ENCODE peak calls at places on chromosome 10, in four cellular contexts. H is CD4-positive, alpha-beta T cell; B is body of pancreas; E is psoas muscle. I is an unnamed sample.

GRCh38 chr10:8088504-8088903 is 34.0 kb downstream of the GATA3 start:
- DNase-seq in H (no peak), B (no peak), E (no peak), I (no peak)

GRCh38 chr10:24603333-24603732 is 120.4 kb downstream of the ARHGAP21 start:
- DNase-seq in H (no peak), B (no peak), E (no peak), I (no peak)

GRCh38 chr10:85459906-85460305 is 906.7 kb downstream of the GRID1 start:
- DNase-seq in H (no peak), B (no peak), E (no peak), I (no peak)

GRCh38 chr10:119859422-119860258 is 13.0 kb downstream of the MCMBP start:
- DNase-seq in H (no peak), B (no peak), E (no peak), I (no peak)

GRCh38 chr10:120575411-120575810 is 118.4 kb downstream of the PLPP4 start:
- DNase-seq in H (no peak), B (no peak), E (no peak), I (no peak)

GRCh38 chr10:48307584-48307983 is 1.1 kb downstream of the MAPK8 start:
- DNase-seq in H (no peak), B (no peak), E (no peak), I (no peak)

GRCh38 chr10:114552050-114552449 is 106.0 kb downstream of the ABLIM1 start:
- DNase-seq in H (no peak), B (no peak), E (no peak), I (no peak)

GRCh38 chr10:68516766-68517165 is 10.6 kb downstream of the SLC25A16 start:
- DNase-seq in H (no peak), B (no peak), E (no peak), I (no peak)

GRCh38 chr10:113126506-113127192 is 176.6 kb downstream of the TCF7L2 start:
- DNase-seq in H (peak), B (peak), E (peak), I (peak)

GRCh38 chr10:102868976-102869289 is 337 bp upstream of the AS3MT start:
- DNase-seq in H (no peak), B (no peak), E (no peak), I (no peak)

GRCh38 chr10:126439947-126440346 is 51.7 kb upstream of the ADAM12 start:
- DNase-seq in H (no peak), B (no peak), E (no peak), I (no peak)

GRCh38 chr10:121771957-121772356 is 155.9 kb downstream of the ATE1 start:
- DNase-seq in H (no peak), B (no peak), E (no peak), I (no peak)

GRCh38 chr10:125824736-125825135 is 1.4 kb downstream of the BCCIP start:
- DNase-seq in H (no peak), B (no peak), E (no peak), I (no peak)

GRCh38 chr10:58266003-58266825 is 1.5 kb downstream of the IPMK start:
- DNase-seq in H (no peak), B (peak), E (no peak), I (no peak)

GRCh38 chr10:43076311-43076875 is 476 bp upstream of the RET start:
- DNase-seq in H (no peak), B (no peak), E (peak), I (no peak)

GRCh38 chr10:11563936-11564335 is 47.5 kb downstream of the USP6NL start:
- DNase-seq in H (no peak), B (no peak), E (no peak), I (no peak)

GRCh38 chr10:23171232-23171876 is 20.8 kb upstream of the PTF1A start:
- DNase-seq in H (no peak), B (peak), E (no peak), I (no peak)

GRCh38 chr10:30043476-30044270 is 15.7 kb downstream of the JCAD start:
- DNase-seq in H (no peak), B (no peak), E (no peak), I (no peak)

GRCh38 chr10:22631646-22632278 is 82.6 kb downstream of the PIP4K2A start:
- DNase-seq in H (no peak), B (no peak), E (no peak), I (peak)

GRCh38 chr10:24851595-24851994 is 100.8 kb downstream of the PRTFDC1 start:
- DNase-seq in H (no peak), B (peak), E (no peak), I (no peak)

GRCh38 chr10:18000601-18001000 is 48.9 kb downstream of the SLC39A12 start:
- DNase-seq in H (no peak), B (no peak), E (no peak), I (no peak)

GRCh38 chr10:86413046-86413728 is 46.6 kb upstream of the GRID1 start:
- DNase-seq in H (no peak), B (no peak), E (no peak), I (no peak)

GRCh38 chr10:131162866-131163265 is 148.7 kb downstream of the TCERG1L start:
- DNase-seq in H (no peak), B (no peak), E (no peak), I (no peak)

GRCh38 chr10:61973169-61973568 is 71.7 kb downstream of the ARID5B start:
- DNase-seq in H (no peak), B (no peak), E (no peak), I (no peak)
- H3K27ac ChIP-seq in H (no peak), B (no peak), E (peak), I (peak)

GRCh38 chr10:128160335-128160734 is 34.1 kb upstream of the MKI67 start:
- DNase-seq in H (no peak), B (no peak), E (no peak), I (no peak)

GRCh38 chr10:128161031-128161430 is 34.8 kb upstream of the MKI67 start:
- DNase-seq in H (no peak), B (no peak), E (no peak), I (no peak)

GRCh38 chr10:128163701-128164100 is 37.5 kb upstream of the MKI67 start:
- DNase-seq in H (no peak), B (no peak), E (no peak), I (no peak)

GRCh38 chr10:128165536-128165935 is 39.3 kb upstream of the MKI67 start:
- DNase-seq in H (no peak), B (no peak), E (no peak), I (no peak)
- H3K27ac ChIP-seq in H (no peak), B (no peak), E (no peak), I (no peak)

GRCh38 chr10:27816305-27816704 is 70.7 kb upstream of the MKX start:
- DNase-seq in H (no peak), B (no peak), E (no peak), I (no peak)

GRCh38 chr10:27822286-27822685 is 76.7 kb upstream of the MKX start:
- DNase-seq in H (no peak), B (no peak), E (no peak), I (no peak)

GRCh38 chr10:27820637-27821036 is 75.0 kb upstream of the MKX start:
- DNase-seq in H (no peak), B (no peak), E (no peak), I (no peak)

GRCh38 chr10:27815846-27816245 is 70.2 kb upstream of the MKX start:
- DNase-seq in H (no peak), B (no peak), E (no peak), I (no peak)

DNA sequence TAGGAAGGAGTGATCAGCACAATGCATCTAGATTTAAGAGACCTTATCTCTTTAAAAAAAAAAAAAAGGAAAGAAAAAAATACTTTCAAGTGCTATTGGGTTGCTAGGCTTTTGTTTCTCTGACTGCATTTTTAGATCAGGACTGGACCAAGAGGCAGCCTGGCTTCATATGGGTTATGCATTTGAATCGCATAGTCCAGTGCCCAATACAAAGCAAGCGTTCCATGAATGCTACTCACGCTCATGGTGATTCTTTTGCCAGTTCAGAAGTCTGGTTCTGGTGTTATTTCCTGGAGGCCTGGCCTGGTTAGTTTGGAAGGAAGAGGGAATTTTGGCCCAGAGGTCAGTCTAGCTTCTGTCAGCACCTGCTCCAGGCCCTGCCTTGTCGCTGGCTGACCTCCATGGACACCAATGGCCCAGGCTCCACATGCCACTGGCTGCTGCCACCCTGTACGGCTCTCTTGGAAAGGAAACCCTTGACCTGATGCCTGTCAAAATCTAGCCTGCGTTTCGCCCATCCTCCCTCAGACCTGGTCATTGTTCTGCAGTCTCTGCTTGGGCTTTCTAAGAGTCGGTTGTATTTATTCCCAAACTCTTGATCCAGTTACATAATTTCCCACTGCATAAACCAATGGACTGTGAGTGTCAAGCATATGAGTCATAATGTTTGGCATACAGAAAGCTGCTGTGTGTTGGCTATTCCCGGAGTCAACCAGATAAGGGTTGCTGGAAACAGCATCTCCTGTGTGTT is 74.3 kb upstream of the MKX start:
- DNase-seq in H (no peak), B (peak), E (peak), I (no peak)
- H3K27ac ChIP-seq in H (no peak), B (peak), E (peak), I (no peak)

GRCh38 chr10:93475227-93475626 is 6.9 kb downstream of the MYOF start:
- DNase-seq in H (no peak), B (no peak), E (no peak), I (no peak)

GRCh38 chr10:93475871-93476270 is 6.3 kb downstream of the MYOF start:
- DNase-seq in H (no peak), B (no peak), E (no peak), I (no peak)

GRCh38 chr10:93471110-93471651 is 11.0 kb downstream of the MYOF start:
- DNase-seq in H (no peak), B (no peak), E (no peak), I (no peak)

GRCh38 chr10:93473161-93473560 is 9.0 kb downstream of the MYOF start:
- DNase-seq in H (no peak), B (no peak), E (no peak), I (no peak)

GRCh38 chr10:93473804-93474472 is 8.2 kb downstream of the MYOF start:
- DNase-seq in H (no peak), B (no peak), E (no peak), I (no peak)
- H3K27ac ChIP-seq in H (no peak), B (no peak), E (no peak), I (no peak)

GRCh38 chr10:124015991-124016390 is 77.4 kb downstream of the CHST15 start:
- DNase-seq in H (no peak), B (no peak), E (peak), I (no peak)

GRCh38 chr10:124013916-124014315 is 79.5 kb downstream of the CHST15 start:
- DNase-seq in H (no peak), B (no peak), E (peak), I (no peak)

GRCh38 chr10:124012583-124012982 is 80.8 kb downstream of the CHST15 start:
- DNase-seq in H (no peak), B (no peak), E (no peak), I (no peak)

GRCh38 chr10:124012991-124013390 is 80.4 kb downstream of the CHST15 start:
- DNase-seq in H (no peak), B (no peak), E (no peak), I (no peak)

DNA sequence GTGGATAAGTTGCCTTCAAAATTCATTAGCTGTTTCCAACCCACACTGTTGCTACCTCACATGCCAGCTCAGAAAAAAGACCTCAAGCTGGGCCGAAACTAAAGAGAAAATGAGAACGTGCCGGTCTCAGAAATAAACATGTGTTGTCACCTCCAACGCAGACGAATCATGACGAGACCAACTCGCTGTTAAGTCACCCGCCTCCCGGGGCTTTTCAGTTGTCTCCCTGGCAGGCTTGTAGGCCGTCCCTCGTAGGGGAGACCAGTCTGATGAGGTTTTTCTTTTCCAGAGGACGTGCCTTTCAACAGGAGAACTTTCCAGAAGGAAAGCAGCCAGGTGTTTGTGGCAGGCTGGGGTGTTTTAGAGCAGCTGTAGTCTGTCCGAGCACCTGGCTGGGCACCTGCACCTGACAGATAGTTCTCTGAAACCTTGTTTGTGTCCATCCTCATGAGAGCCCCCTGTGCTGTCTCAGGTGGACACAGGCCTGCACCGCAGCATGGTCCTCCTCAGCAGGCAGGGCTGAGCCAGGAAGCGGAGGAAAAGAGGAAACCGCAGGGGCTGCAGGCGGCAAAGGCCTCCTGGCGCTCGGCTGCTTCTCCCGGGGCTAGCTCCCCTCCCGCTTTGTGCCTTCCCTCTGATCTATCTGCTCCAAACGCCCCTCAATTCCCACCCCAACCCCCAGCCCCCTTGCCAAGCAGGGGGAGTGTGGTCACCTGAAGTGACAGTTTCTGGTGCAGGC is 78.8 kb downstream of the CHST15 start:
- DNase-seq in H (no peak), B (no peak), E (peak), I (no peak)
- H3K27ac ChIP-seq in H (no peak), B (no peak), E (no peak), I (no peak)

GRCh38 chr10:14247650-14248258 is 83.0 kb downstream of the FRMD4A start:
- DNase-seq in H (no peak), B (peak), E (no peak), I (no peak)

GRCh38 chr10:14250496-14250895 is 80.2 kb downstream of the FRMD4A start:
- DNase-seq in H (no peak), B (no peak), E (no peak), I (no peak)

GRCh38 chr10:14254368-14254767 is 76.4 kb downstream of the FRMD4A start:
- DNase-seq in H (no peak), B (no peak), E (no peak), I (no peak)

GRCh38 chr10:14253079-14253478 is 77.6 kb downstream of the FRMD4A start:
- DNase-seq in H (no peak), B (no peak), E (no peak), I (no peak)

DNA sequence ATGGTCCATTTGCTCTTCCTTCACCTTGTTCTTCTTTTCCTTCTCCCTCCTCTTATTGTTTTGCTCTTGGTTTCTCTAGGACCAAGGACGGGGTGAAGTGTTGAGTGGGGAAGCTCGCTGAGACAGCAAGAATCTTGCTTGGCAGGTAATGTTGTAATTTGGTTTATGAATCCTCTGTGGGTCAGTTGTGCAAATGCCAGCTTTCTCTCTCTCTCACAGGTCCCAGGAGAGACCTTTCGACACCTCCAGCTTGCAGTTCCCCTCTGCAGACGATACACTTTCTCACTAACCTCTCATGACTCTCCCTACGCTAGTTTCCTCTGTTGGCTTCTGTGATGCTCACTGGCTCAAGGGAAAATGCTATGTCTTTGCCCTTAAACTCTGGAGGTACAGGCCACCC is 77.0 kb downstream of the FRMD4A start:
- DNase-seq in H (no peak), B (no peak), E (no peak), I (no peak)
- H3K27ac ChIP-seq in H (no peak), B (no peak), E (no peak), I (no peak)

DNA sequence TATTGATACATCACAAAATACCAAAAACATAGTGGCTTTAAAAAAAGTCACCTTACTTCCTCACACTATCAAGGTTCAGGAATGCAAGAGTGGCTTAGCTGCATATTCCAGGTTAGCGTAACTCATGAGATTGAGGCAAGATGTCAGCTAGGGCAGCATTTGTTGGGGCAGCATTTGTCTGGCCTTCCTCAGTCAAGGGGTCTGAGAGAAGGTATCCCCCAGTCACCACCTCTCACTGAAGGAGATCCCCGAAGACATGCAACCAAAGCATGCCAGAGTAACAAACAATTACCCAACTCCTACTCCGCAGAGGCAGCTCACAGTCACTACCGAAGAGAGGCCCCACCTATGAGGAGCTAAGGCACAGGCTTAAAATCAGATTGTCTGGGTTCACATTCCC is 48.4 kb downstream of the C10orf71 start:
- DNase-seq in H (no peak), B (no peak), E (no peak), I (no peak)
- H3K27ac ChIP-seq in H (no peak), B (no peak), E (no peak), I (no peak)

I was measured in substantia nigra.